ENCODE peak calls at places on chromosomes 12 and 14, in six cellular contexts. C, D, M, A, O and S are unnamed samples.

GRCh38 chr14:92121207-92121669 is 268 bp downstream of the NDUFB1 start:
- DNase-seq in C (no peak), D (peak; percentile 42), M (peak; percentile 33), A (peak; percentile 68), O (peak; percentile 69), S (peak; percentile 31)

GRCh38 chr12:26121841-26122680 is 2.8 kb downstream of the BHLHE41 start:
- DNase-seq in C (no peak), D (peak; percentile 49), M (peak; percentile 39), A (peak; percentile 73), O (no peak), S (peak; percentile 66)

GRCh38 chr12:99558113-99558512 is 89.4 kb upstream of the GARIN6 start:
- DNase-seq in C (no peak), D (no peak), M (no peak), A (no peak), O (no peak), S (no peak)

GRCh38 chr12:67430708-67431335 is 161.7 kb downstream of the CAND1 start:
- DNase-seq in C (no peak), D (peak; percentile 43), M (no peak), A (peak; percentile 79), O (peak; percentile 75), S (no peak)

GRCh38 chr12:82904219-82904795 is 217.6 kb downstream of the TMTC2 start:
- DNase-seq in C (no peak), D (no peak), M (no peak), A (no peak), O (no peak), S (no peak)

GRCh38 chr14:35229495-35230089 is 62.6 kb upstream of the PSMA6 start:
- DNase-seq in C (no peak), D (no peak), M (no peak), A (no peak), O (no peak), S (no peak)

GRCh38 chr12:76720068-76720467 is 43.8 kb upstream of the ZDHHC17 start:
- DNase-seq in C (no peak), D (no peak), M (no peak), A (no peak), O (no peak), S (no peak)

GRCh38 chr12:3304436-3305135 is 186.4 kb upstream of the PRMT8 start:
- DNase-seq in C (no peak), D (no peak), M (peak; percentile 61), A (no peak), O (no peak), S (no peak)

GRCh38 chr12:99200711-99201384 is 446.7 kb upstream of the GARIN6 start:
- DNase-seq in C (no peak), D (no peak), M (no peak), A (no peak), O (no peak), S (no peak)

GRCh38 chr14:92942976-92943710 is 20.2 kb downstream of the CHGA start:
- DNase-seq in C (no peak), D (peak; percentile 22), M (no peak), A (no peak), O (no peak), S (no peak)

GRCh38 chr14:101102875-101103274 is 199.4 kb upstream of the RTL1 start:
- DNase-seq in C (no peak), D (no peak), M (no peak), A (no peak), O (peak; percentile 45), S (no peak)

GRCh38 chr12:51381226-51382079 is 9.8 kb downstream of the GALNT6 start:
- DNase-seq in C (no peak), D (no peak), M (no peak), A (no peak), O (no peak), S (no peak)

GRCh38 chr12:130764475-130765185 is 48.5 kb upstream of the RIMBP2 start:
- DNase-seq in C (no peak), D (no peak), M (no peak), A (no peak), O (no peak), S (peak; percentile 55)

GRCh38 chr14:85254718-85255117 is 275.2 kb upstream of the FLRT2 start:
- DNase-seq in C (no peak), D (no peak), M (no peak), A (no peak), O (no peak), S (no peak)

GRCh38 chr14:90661881-90662280 is 154.3 kb downstream of the TTC7B start:
- DNase-seq in C (no peak), D (no peak), M (no peak), A (peak; percentile 42), O (no peak), S (no peak)

GRCh38 chr14:75822522-75823288 is 159.1 kb downstream of the TGFB3 start:
- DNase-seq in C (no peak), D (no peak), M (no peak), A (no peak), O (no peak), S (no peak)

GRCh38 chr14:100230361-100230760 is 8.6 kb upstream of the YY1 start:
- DNase-seq in C (no peak), D (no peak), M (no peak), A (no peak), O (no peak), S (no peak)

GRCh38 chr12:100672075-100672592 is 98.7 kb downstream of the GAS2L3 start:
- DNase-seq in C (no peak), D (no peak), M (peak; percentile 64), A (no peak), O (no peak), S (peak; percentile 50)

GRCh38 chr12:131610891-131611290 is 100.0 kb upstream of the SFSWAP start:
- DNase-seq in C (no peak), D (no peak), M (no peak), A (no peak), O (no peak), S (no peak)

GRCh38 chr12:114681149-114681849 is 2.7 kb downstream of the TBX3 start:
- DNase-seq in C (no peak), D (no peak), M (no peak), A (no peak), O (no peak), S (no peak)

GRCh38 chr12:54185919-54186318 is 2.9 kb downstream of the SMUG1 start:
- DNase-seq in C (no peak), D (no peak), M (no peak), A (no peak), O (no peak), S (no peak)

GRCh38 chr12:133058203-133059125 is 21.2 kb downstream of the ZNF84 start:
- DNase-seq in C (no peak), D (no peak), M (no peak), A (no peak), O (no peak), S (no peak)

GRCh38 chr14:101193126-101193844 is 289.8 kb upstream of the RTL1 start:
- DNase-seq in C (no peak), D (no peak), M (no peak), A (no peak), O (peak; percentile 39), S (no peak)

GRCh38 chr12:46455648-46456352 is 83.2 kb upstream of the SLC38A2 start:
- DNase-seq in C (no peak), D (peak; percentile 33), M (peak; percentile 40), A (no peak), O (no peak), S (no peak)

GRCh38 chr12:110846615-110847566 is at the start of gene CCDC63:
- DNase-seq in C (no peak), D (peak; percentile 43), M (peak; percentile 80), A (peak; percentile 81), O (peak; percentile 67), S (peak; percentile 80)

GRCh38 chr12:53561590-53561953 is 54.3 kb upstream of the NPFF start:
- DNase-seq in C (no peak), D (no peak), M (no peak), A (no peak), O (no peak), S (no peak)

GRCh38 chr12:121797937-121798801 is 4.7 kb upstream of the RHOF start:
- DNase-seq in C (no peak), D (peak; percentile 83), M (no peak), A (peak; percentile 91), O (peak; percentile 86), S (peak; percentile 84)

GRCh38 chr14:94307410-94307992 is 14.4 kb upstream of the SERPINA10 start:
- DNase-seq in C (no peak), D (no peak), M (peak; percentile 66), A (no peak), O (no peak), S (no peak)

GRCh38 chr12:103800252-103800771 is 40.7 kb downstream of the NT5DC3 start:
- DNase-seq in C (no peak), D (peak; percentile 72), M (no peak), A (peak; percentile 81), O (peak; percentile 70), S (no peak)

GRCh38 chr12:65524666-65525065 is 246.2 kb downstream of the MSRB3 start:
- DNase-seq in C (no peak), D (no peak), M (no peak), A (no peak), O (no peak), S (no peak)